ENCODE peak calls at places on chromosomes 6 and 20, in five cellular contexts. Z is keratinocyte, X is GM12878, P is H1, J is neural progenitor cell. Y is an unnamed sample.

GRCh38 chr6:168126566-168127383 is 47.8 kb upstream of the FRMD1 start:
- DNase-seq in Z (no peak), X (no peak), P (no peak), J (no peak), Y (no peak)

GRCh38 chr6:139006470-139006869 is 18.4 kb upstream of the REPS1 start:
- DNase-seq in Z (no peak), X (no peak), P (no peak), J (no peak), Y (no peak)

GRCh38 chr20:45538209-45538798 is 978 bp downstream of the WFDC6 start:
- DNase-seq in Z (peak; percentile 69), X (no peak), P (peak; percentile 65), J (peak; percentile 13), Y (no peak)

GRCh38 chr6:104601756-104602155 is 258.0 kb downstream of the HACE1 start:
- DNase-seq in Z (no peak), X (no peak), P (no peak), J (no peak), Y (no peak)

GRCh38 chr6:157241411-157241979 is 81.8 kb downstream of the TMEM242 start:
- DNase-seq in Z (no peak), X (no peak), P (no peak), J (no peak), Y (no peak)

GRCh38 chr6:56851541-56852248 is 103.2 kb upstream of the BEND6 start:
- DNase-seq in Z (no peak), X (peak; percentile 89), P (peak; percentile 69), J (peak; percentile 86), Y (peak; percentile 91)

GRCh38 chr6:87407531-87407895 is 259 bp upstream of the CFAP206 start:
- DNase-seq in Z (no peak), X (no peak), P (no peak), J (no peak), Y (peak; percentile 39)

GRCh38 chr20:63639093-63639860 is 12.4 kb upstream of the GMEB2 start:
- DNase-seq in Z (no peak), X (no peak), P (no peak), J (no peak), Y (no peak)

GRCh38 chr20:24938498-24938897 is 10.6 kb upstream of the CST7 start:
- DNase-seq in Z (no peak), X (no peak), P (no peak), J (no peak), Y (no peak)

GRCh38 chr6:116779569-116780164 is 14.1 kb upstream of the FAM162B start:
- DNase-seq in Z (no peak), X (no peak), P (peak; percentile 47), J (peak; percentile 72), Y (peak; percentile 21)

GRCh38 chr6:157763129-157763893 is 59.7 kb upstream of the SNX9 start:
- DNase-seq in Z (peak; percentile 100), X (no peak), P (peak; percentile 65), J (no peak), Y (peak; percentile 43)

GRCh38 chr20:23048283-23049200 is 930 bp downstream of the THBD start:
- DNase-seq in Z (no peak), X (no peak), P (peak; percentile 80), J (peak; percentile 78), Y (peak; percentile 22)

GRCh38 chr6:158835616-158836221 is 16.6 kb upstream of the EZR start:
- DNase-seq in Z (no peak), X (no peak), P (no peak), J (peak; percentile 30), Y (peak; percentile 77)

DNA sequence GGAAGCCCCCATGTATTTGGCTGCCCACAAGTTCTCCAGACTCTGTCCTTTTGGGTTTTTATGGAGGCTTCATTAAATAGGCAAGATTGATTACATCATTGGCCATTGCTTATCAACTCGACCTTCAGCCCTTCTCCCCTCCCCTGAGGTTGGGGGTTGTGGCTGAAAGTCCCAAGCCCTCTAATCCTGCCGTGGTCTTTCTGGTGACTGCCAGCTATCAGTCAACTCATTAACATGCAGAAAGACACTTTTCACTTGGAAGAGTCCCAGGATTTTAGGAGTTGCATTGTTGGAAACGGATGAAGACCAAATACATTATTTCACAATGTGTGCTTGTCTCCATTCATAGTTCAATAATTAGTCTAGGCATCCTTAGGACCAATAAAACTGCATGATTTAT is 9.5 kb downstream of the CDC5L start:
- DNase-seq in Z (no peak), X (no peak), P (no peak), J (no peak), Y (no peak)
- H4K20me1 ChIP-seq in Z (no peaks in the 10 kb centered on the region), X (no peaks in the 10 kb centered on the region), P (peaks cover 2% of the 10 kb centered on the region), J (peaks cover 17% of the 10 kb centered on the region), Y (no peaks in the 10 kb centered on the region)

GRCh38 chr20:53736757-53737403 is 143.2 kb upstream of the ZNF217 start:
- DNase-seq in Z (no peak), X (peak; percentile 79), P (no peak), J (no peak), Y (no peak)

GRCh38 chr20:53738039-53738944 is 144.7 kb upstream of the ZNF217 start:
- DNase-seq in Z (no peak), X (no peak), P (no peak), J (peak; percentile 81), Y (peak; percentile 88)

GRCh38 chr20:53739799-53740785 is 146.5 kb upstream of the ZNF217 start:
- DNase-seq in Z (no peak), X (no peak), P (no peak), J (no peak), Y (peak; percentile 58)

GRCh38 chr20:53737404-53738038 is 143.9 kb upstream of the ZNF217 start:
- DNase-seq in Z (no peak), X (no peak), P (no peak), J (no peak), Y (peak; percentile 51)

GRCh38 chr20:53738945-53739798 is 145.5 kb upstream of the ZNF217 start:
- DNase-seq in Z (no peak), X (no peak), P (no peak), J (no peak), Y (peak; percentile 67)
- H3K4me1 ChIP-seq in Z (peaks cover 67% of the 10 kb centered on the region), X (peaks cover 56% of the 10 kb centered on the region), P (peaks cover 44% of the 10 kb centered on the region), J (peaks cover 70% of the 10 kb centered on the region), Y (peaks cover 22% of the 10 kb centered on the region)

GRCh38 chr20:19758888-19759331 is 852 bp downstream of the RIN2 start:
- DNase-seq in Z (no peak), X (no peak), P (peak; percentile 86), J (peak; percentile 75), Y (peak; percentile 37)

GRCh38 chr20:19757487-19757972 is 528 bp upstream of the RIN2 start:
- DNase-seq in Z (no peak), X (no peak), P (peak; percentile 83), J (peak; percentile 86), Y (peak; percentile 77)

GRCh38 chr20:19756756-19757486 is 1.1 kb upstream of the RIN2 start:
- DNase-seq in Z (no peak), X (no peak), P (no peak), J (no peak), Y (no peak)

GRCh38 chr20:19760371-19760721 is 2.3 kb downstream of the RIN2 start:
- DNase-seq in Z (no peak), X (no peak), P (peak; percentile 16), J (no peak), Y (no peak)

DNA sequence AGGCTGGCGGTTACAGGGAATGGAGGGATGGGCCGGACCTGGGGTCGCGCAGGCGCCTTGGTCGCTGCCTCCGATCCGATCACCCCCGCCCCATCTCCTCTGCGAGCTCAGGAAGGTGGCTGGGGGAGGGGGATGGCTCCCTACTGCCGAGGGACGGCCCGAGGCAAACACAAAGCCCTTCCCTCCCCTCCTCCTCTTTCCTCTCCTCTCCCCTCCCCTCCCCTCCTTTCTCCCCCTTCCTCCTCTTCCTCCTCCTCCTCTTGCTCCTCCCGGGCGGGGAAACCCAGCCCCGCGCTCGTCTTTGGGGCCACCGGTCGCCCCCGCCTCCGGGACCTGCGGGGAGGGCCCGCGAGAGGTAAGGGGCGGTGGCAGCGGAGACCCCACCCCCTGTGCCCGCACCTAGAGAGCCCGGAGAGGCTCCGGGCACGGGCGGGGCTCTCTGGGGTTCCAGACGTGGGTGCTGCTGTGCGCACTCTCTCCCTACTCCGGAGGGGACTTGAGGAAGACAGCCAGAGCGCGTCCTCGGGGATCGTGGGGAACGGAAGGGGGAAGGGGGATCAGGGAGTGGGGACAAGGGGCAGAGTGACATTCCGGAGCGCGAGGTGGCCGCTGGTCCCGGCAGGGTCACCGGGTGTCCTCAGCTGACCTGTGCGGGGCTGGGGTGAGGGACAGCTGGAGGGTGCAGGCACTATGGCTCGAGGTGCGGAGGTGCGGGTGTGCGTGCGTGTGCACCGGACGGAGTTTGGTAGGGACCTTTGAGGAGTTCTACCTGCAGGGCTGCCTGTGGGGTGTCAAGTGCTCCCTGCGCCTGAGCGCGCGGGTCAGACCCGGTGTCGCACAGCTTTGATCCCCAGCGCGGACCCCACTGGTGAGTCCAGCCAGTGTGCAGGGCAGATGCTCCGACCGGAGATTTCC is at the start of gene RIN2:
- DNase-seq in Z (peak; percentile 50), X (no peak), P (peak; percentile 90), J (peak; percentile 98), Y (peak; percentile 87)
- TF ChIP-seq EZH2 in Z (no peak), X (no peak), P (no peak), J (no peak), Y (no peak)

GRCh38 chr6:85643530-85644373 is 1.1 kb upstream of the SYNCRIP start:
- DNase-seq in Z (no peak), X (peak; percentile 89), P (peak; percentile 93), J (peak; percentile 95), Y (peak; percentile 98)

GRCh38 chr6:85640806-85641205 is 1.9 kb downstream of the SYNCRIP start:
- DNase-seq in Z (no peak), X (no peak), P (no peak), J (no peak), Y (peak; percentile 30)

GRCh38 chr6:85641522-85641915 is 1.2 kb downstream of the SYNCRIP start:
- DNase-seq in Z (no peak), X (no peak), P (no peak), J (no peak), Y (no peak)

GRCh38 chr6:85642774-85643529 is at the start of gene SYNCRIP:
- DNase-seq in Z (no peak), X (peak; percentile 87), P (peak; percentile 97), J (peak; percentile 99), Y (peak; percentile 98)

GRCh38 chr6:85641916-85642773 is 541 bp downstream of the SYNCRIP start:
- DNase-seq in Z (no peak), X (no peak), P (no peak), J (peak; percentile 57), Y (peak; percentile 55)
- H4K20me1 ChIP-seq in Z (peaks cover 17% of the 10 kb centered on the region), X (peaks cover 5% of the 10 kb centered on the region), P (peaks cover 13% of the 10 kb centered on the region), J (peaks cover 54% of the 10 kb centered on the region), Y (no peaks in the 10 kb centered on the region)

GRCh38 chr6:52503344-52503747 is 73.5 kb downstream of the TRAM2 start:
- DNase-seq in Z (no peak), X (no peak), P (no peak), J (peak; percentile 62), Y (no peak)
- H3K4me1 ChIP-seq in Z (peaks cover 47% of the 10 kb centered on the region), X (peaks cover 19% of the 10 kb centered on the region), P (peaks cover 7% of the 10 kb centered on the region), J (peaks cover 14% of the 10 kb centered on the region), Y (peaks cover 46% of the 10 kb centered on the region)

GRCh38 chr6:163188746-163189145 is 225.8 kb upstream of the QKI start:
- DNase-seq in Z (no peak), X (no peak), P (no peak), J (no peak), Y (peak; percentile 77)
- TF ChIP-seq EZH2 in Z (no peak), X (no peak), P (no peak), J (no peak), Y (no peak)

DNA sequence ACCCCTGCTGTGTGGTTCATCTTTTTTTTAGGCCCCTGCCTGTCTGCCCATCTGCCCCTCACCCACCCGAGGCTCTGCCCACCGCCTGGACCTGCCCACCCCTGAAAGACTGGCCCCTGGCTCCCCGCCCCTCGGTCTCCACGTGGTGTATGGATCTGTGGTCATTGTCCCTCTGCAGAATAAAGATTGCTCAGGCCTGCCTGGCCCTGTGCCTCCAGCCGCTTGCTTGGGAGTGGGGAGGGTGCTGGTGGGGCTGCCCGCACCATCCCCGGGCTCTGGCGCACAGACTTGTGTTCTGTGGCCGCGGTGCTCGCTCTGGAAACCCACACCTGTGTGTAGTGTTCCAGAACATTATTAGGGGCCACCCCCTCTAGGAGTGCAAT is 1.6 kb downstream of the MAP1LC3A start:
- DNase-seq in Z (no peak), X (no peak), P (no peak), J (no peak), Y (no peak)
- H4K20me1 ChIP-seq in Z (no peaks in the 10 kb centered on the region), X (no peaks in the 10 kb centered on the region), P (peaks cover 5% of the 10 kb centered on the region), J (peaks cover 11% of the 10 kb centered on the region), Y (no peaks in the 10 kb centered on the region)

Y was measured in fibroblast of lung.